ENCODE peak calls at places on chromosomes 5 and 9, in nine cellular contexts. G is DMS153; R is CD8-positive, alpha-beta T cell; V is HEK293T; D is body of pancreas; E is AG09319; X is progenitor cell of endocrine pancreas; L is AG08395; B is ureter. I is an unnamed sample.

GRCh38 chr9:105054488-105054887 is 126.5 kb upstream of the ABCA1 start:
- DNase-seq in G (no peak), E (peak), R (no peak), V (no peak), X (no peak), D (peak), L (peak), B (no peak), I (peak)

GRCh38 chr5:129172561-129172960 is 78.0 kb downstream of the ISOC1 start:
- DNase-seq in D (no peak), B (no peak), X (no peak), V (no peak), G (no peak), L (no peak), R (no peak), E (no peak), I (no peak)

GRCh38 chr5:143641549-143641955 is 170.4 kb upstream of the HMHB1 start:
- DNase-seq in E (peak), R (no peak), B (no peak), X (no peak), D (no peak), L (no peak), G (no peak), V (peak), I (peak)

GRCh38 chr5:172486451-172486850 is 32.1 kb upstream of the SH3PXD2B start:
- DNase-seq in B (no peak), G (no peak), X (no peak), V (no peak), R (no peak), D (no peak), L (no peak), E (no peak), I (no peak)

GRCh38 chr9:6781476-6781875 is 23.7 kb downstream of the KDM4C start:
- DNase-seq in G (no peak), L (no peak), V (no peak), R (no peak), B (no peak), E (no peak), X (no peak), D (no peak), I (no peak)

GRCh38 chr5:34597034-34597433 is 59.1 kb upstream of the RAI14 start:
- DNase-seq in R (no peak), X (no peak), G (no peak), L (no peak), V (no peak), D (no peak), E (no peak), B (no peak), I (peak)

GRCh38 chr5:149002761-149003689 is 59.8 kb downstream of the SH3TC2 start:
- DNase-seq in L (peak), R (no peak), B (no peak), D (no peak), E (no peak), V (no peak), X (no peak), G (no peak), I (peak)

GRCh38 chr5:57225553-57225952 is 51.7 kb downstream of the GPBP1 start:
- DNase-seq in D (no peak), E (no peak), G (no peak), L (no peak), B (no peak), V (no peak), R (no peak), X (no peak), I (no peak)

GRCh38 chr9:137891588-137892423 is 14.2 kb downstream of the CACNA1B start:
- DNase-seq in B (no peak), X (no peak), V (no peak), L (no peak), D (no peak), R (no peak), E (no peak), G (no peak), I (no peak)

GRCh38 chr5:133514456-133514855 is 97.9 kb downstream of the FSTL4 start:
- DNase-seq in V (no peak), E (no peak), X (no peak), R (no peak), D (no peak), G (no peak), L (no peak), B (no peak), I (no peak)

GRCh38 chr5:171709930-171710329 is 75.7 kb upstream of the SMIM23 start:
- DNase-seq in B (peak), X (peak), E (no peak), V (no peak), L (no peak), D (no peak), R (no peak), G (no peak), I (no peak)

GRCh38 chr5:119009131-119009530 is 20.8 kb upstream of the DTWD2 start:
- DNase-seq in D (peak), V (no peak), B (no peak), G (no peak), R (no peak), X (no peak), L (no peak), E (no peak), I (no peak)

GRCh38 chr5:134020188-134020587 is 15.4 kb upstream of the VDAC1 start:
- DNase-seq in L (no peak), D (no peak), X (no peak), B (peak), G (no peak), V (no peak), R (no peak), E (no peak), I (no peak)

GRCh38 chr5:137696481-137696880 is 39.4 kb downstream of the KLHL3 start:
- DNase-seq in V (no peak), D (no peak), L (no peak), R (no peak), E (no peak), B (no peak), G (no peak), X (no peak), I (no peak)

GRCh38 chr9:88578486-88579362 is 43.7 kb downstream of the NXNL2 start:
- DNase-seq in R (peak), L (peak), X (peak), G (peak), B (peak), V (peak), D (peak), E (peak), I (peak)

GRCh38 chr5:85500869-85501268 is 1116.2 kb upstream of the EDIL3 start:
- DNase-seq in D (no peak), B (no peak), X (no peak), L (no peak), R (no peak), V (no peak), E (no peak), G (no peak), I (no peak)

GRCh38 chr5:73948720-73949119 is 322.7 kb downstream of the ARHGEF28 start:
- DNase-seq in X (no peak), B (no peak), L (peak), G (no peak), D (no peak), V (no peak), E (no peak), R (no peak), I (peak)

GRCh38 chr9:20872340-20872977 is 159.0 kb downstream of the HACD4 start:
- DNase-seq in V (no peak), R (no peak), X (no peak), B (no peak), G (no peak), D (no peak), E (peak), L (peak), I (peak)

GRCh38 chr5:177189416-177189815 is 55.8 kb downstream of the NSD1 start:
- DNase-seq in E (no peak), R (no peak), X (no peak), B (no peak), L (peak), G (no peak), D (no peak), V (no peak), I (peak)

GRCh38 chr5:153513171-153513570 is 22.7 kb downstream of the GRIA1 start:
- DNase-seq in E (peak), R (no peak), B (no peak), G (no peak), D (no peak), L (peak), V (no peak), X (no peak), I (peak)

GRCh38 chr9:17799383-17799782 is 220.5 kb downstream of the SH3GL2 start:
- DNase-seq in E (no peak), V (no peak), L (no peak), X (no peak), R (no peak), B (no peak), D (no peak), G (no peak), I (no peak)

GRCh38 chr9:121686930-121687541 is 35.6 kb downstream of the DAB2IP start:
- DNase-seq in D (peak), E (no peak), X (peak), V (peak), B (peak), R (peak), L (peak), G (peak), I (peak)

GRCh38 chr5:37951946-37952721 is 112.3 kb upstream of the GDNF start:
- DNase-seq in E (no peak), D (no peak), R (no peak), V (no peak), L (no peak), X (no peak), B (no peak), G (no peak), I (no peak)

GRCh38 chr5:85663708-85664031 is 954.1 kb upstream of the COX7C start:
- DNase-seq in B (no peak), D (no peak), L (no peak), E (no peak), X (no peak), R (no peak), V (peak), G (no peak), I (no peak)

GRCh38 chr5:56814963-56815656 is at the start of gene MAP3K1:
- DNase-seq in B (peak), X (peak), G (peak), L (peak), E (no peak), R (peak), V (peak), D (peak), I (peak)

GRCh38 chr9:133460405-133461175 is 812 bp downstream of the CACFD1 start:
- DNase-seq in G (peak), L (peak), V (no peak), R (no peak), E (no peak), D (peak), B (peak), X (peak), I (peak)

GRCh38 chr9:89996106-89996505 is 391.3 kb downstream of the GADD45G start:
- DNase-seq in D (no peak), X (no peak), V (no peak), L (no peak), E (no peak), R (no peak), B (no peak), G (peak), I (no peak)

GRCh38 chr5:60842859-60843692 is 993 bp downstream of the ELOVL7 start:
- DNase-seq in L (no peak), D (peak), E (no peak), B (no peak), V (peak), R (no peak), G (no peak), X (no peak), I (no peak)

GRCh38 chr9:121371495-121371911 is 1.5 kb upstream of the STOM start:
- DNase-seq in E (no peak), V (no peak), L (no peak), D (no peak), X (no peak), G (no peak), R (no peak), B (no peak), I (no peak)

GRCh38 chr5:124605516-124605915 is 140.9 kb downstream of the ZNF608 start:
- DNase-seq in X (no peak), L (no peak), V (no peak), G (peak), B (no peak), R (no peak), E (no peak), D (no peak), I (no peak)

GRCh38 chr5:163915481-163915961 is 410.1 kb downstream of the MAT2B start:
- DNase-seq in X (no peak), L (peak), E (no peak), V (peak), G (peak), D (no peak), B (no peak), R (no peak), I (no peak)

I was measured in AG10803.